ENCODE peak calls at places on chromosomes 2 and 18, in seven cellular contexts. T, C, S, B, D, L and J are unnamed samples.
A peak's percentile ranks its signal among the peaks of the same experiment; 100 is the strongest.

GRCh38 chr2:68506170-68506569 is 38.8 kb downstream of the APLF start:
- DNase-seq in C (no peak), L (no peak), T (no peak), S (no peak), D (no peak), B (no peak), J (no peak)

GRCh38 chr2:23375448-23375847 is 9.5 kb upstream of the KLHL29 start:
- DNase-seq in D (no peak), T (peak; percentile 49), L (peak; percentile 55), S (peak; percentile 76), C (no peak), B (peak; percentile 65), J (no peak)

GRCh38 chr18:38940863-38941531 is 1375.4 kb upstream of the CELF4 start:
- DNase-seq in B (peak; percentile 28), S (peak; percentile 54), D (peak; percentile 57), L (no peak), C (peak; percentile 69), T (peak; percentile 75), J (no peak)

GRCh38 chr2:64462940-64463339 is 9.0 kb downstream of the LGALSL start:
- DNase-seq in C (peak; percentile 47), B (no peak), S (no peak), D (no peak), T (no peak), L (no peak), J (peak; percentile 85)

GRCh38 chr2:198316852-198317395 is 512.5 kb downstream of the PLCL1 start:
- DNase-seq in C (no peak), B (no peak), S (peak; percentile 34), L (no peak), D (no peak), T (no peak), J (no peak)

GRCh38 chr2:239157766-239158165 is 243.1 kb downstream of the HDAC4 start:
- DNase-seq in C (no peak), B (no peak), S (peak; percentile 73), T (peak; percentile 61), L (no peak), D (no peak), J (no peak)

GRCh38 chr2:159753797-159754196 is 41.5 kb downstream of the MARCHF7 start:
- DNase-seq in D (no peak), C (no peak), S (no peak), B (no peak), T (no peak), L (no peak), J (no peak)

GRCh38 chr2:231670892-231671616 is 37.3 kb upstream of the PTMA start:
- DNase-seq in L (peak; percentile 79), C (no peak), D (no peak), S (peak; percentile 67), T (peak; percentile 39), B (peak; percentile 72), J (peak; percentile 82)

GRCh38 chr2:11179899-11180298 is 24.6 kb downstream of the SLC66A3 start:
- DNase-seq in T (no peak), B (no peak), L (no peak), C (no peak), D (no peak), S (no peak), J (no peak)

GRCh38 chr2:236988216-236988615 is 97.5 kb upstream of the COPS8 start:
- DNase-seq in B (no peak), S (no peak), D (no peak), C (no peak), T (no peak), L (no peak), J (no peak)

GRCh38 chr2:20470211-20470610 is 23.3 kb downstream of the RHOB start:
- DNase-seq in C (no peak), D (no peak), L (no peak), S (no peak), B (no peak), T (no peak), J (no peak)

GRCh38 chr2:26347286-26347865 is 787 bp upstream of the ADGRF3 start:
- DNase-seq in L (no peak), S (no peak), C (peak; percentile 34), B (peak; percentile 9), T (no peak), D (peak; percentile 39), J (peak; percentile 55)

GRCh38 chr2:69961496-69961895 is at the start of gene ASPRV1:
- DNase-seq in S (peak; percentile 33), C (no peak), L (no peak), D (no peak), B (no peak), T (no peak), J (no peak)

GRCh38 chr18:686339-687111 is 25.9 kb downstream of the ENOSF1 start:
- DNase-seq in T (no peak), L (no peak), C (no peak), D (no peak), S (peak; percentile 60), B (no peak), J (peak; percentile 46)

GRCh38 chr2:134218928-134219707 is 34.8 kb upstream of the MGAT5 start:
- DNase-seq in C (no peak), B (peak; percentile 88), L (no peak), S (no peak), D (no peak), T (no peak), J (no peak)

GRCh38 chr2:69843993-69844392 is 14.5 kb downstream of the GMCL1 start:
- DNase-seq in C (no peak), B (no peak), D (no peak), S (no peak), T (peak; percentile 68), L (no peak), J (no peak)

GRCh38 chr2:117523267-117523666 is 291.2 kb upstream of the DDX18 start:
- DNase-seq in D (no peak), L (peak; percentile 61), T (peak; percentile 41), B (no peak), S (no peak), C (no peak), J (no peak)

GRCh38 chr2:45849491-45850283 is 198.2 kb downstream of the PRKCE start:
- DNase-seq in B (no peak), S (no peak), L (no peak), T (peak; percentile 46), D (peak; percentile 67), C (peak; percentile 65), J (peak; percentile 79)

GRCh38 chr2:110729106-110729505 is 3.3 kb upstream of the ACOXL start:
- DNase-seq in C (no peak), B (no peak), L (no peak), D (no peak), S (peak; percentile 56), T (no peak), J (no peak)

GRCh38 chr2:127321306-127321705 is 27.4 kb upstream of the ERCC3 start:
- DNase-seq in C (peak; percentile 24), D (no peak), S (no peak), T (peak; percentile 22), L (no peak), B (no peak), J (no peak)

GRCh38 chr2:108534577-108535379 is 508 bp downstream of the LIMS1 start:
- DNase-seq in C (no peak), T (peak; percentile 48), S (peak; percentile 46), D (no peak), L (no peak), B (peak; percentile 57), J (peak; percentile 72)

GRCh38 chr2:73111300-73112025 is 1.3 kb downstream of the RAB11FIP5 start:
- DNase-seq in L (no peak), T (peak; percentile 58), S (peak; percentile 81), D (peak; percentile 40), C (peak; percentile 28), B (no peak), J (peak; percentile 94)

GRCh38 chr18:35999925-36000324 is 27.4 kb downstream of the RMP24 start:
- DNase-seq in L (no peak), T (no peak), B (no peak), C (no peak), D (no peak), S (no peak), J (no peak)

GRCh38 chr2:80364511-80365212 is 60.1 kb upstream of the LRRTM1 start:
- DNase-seq in T (no peak), B (no peak), D (no peak), L (no peak), C (no peak), S (peak; percentile 52), J (no peak)

GRCh38 chr2:27016801-27017325 is 15.9 kb upstream of the TMEM214 start:
- DNase-seq in D (peak; percentile 49), L (peak; percentile 86), B (peak; percentile 71), C (peak; percentile 80), S (peak; percentile 97), T (peak; percentile 81), J (peak; percentile 94)

GRCh38 chr2:15315411-15315810 is 245.7 kb downstream of the NBAS start:
- DNase-seq in L (no peak), S (no peak), B (no peak), D (no peak), T (no peak), C (no peak), J (peak; percentile 78)

DNA sequence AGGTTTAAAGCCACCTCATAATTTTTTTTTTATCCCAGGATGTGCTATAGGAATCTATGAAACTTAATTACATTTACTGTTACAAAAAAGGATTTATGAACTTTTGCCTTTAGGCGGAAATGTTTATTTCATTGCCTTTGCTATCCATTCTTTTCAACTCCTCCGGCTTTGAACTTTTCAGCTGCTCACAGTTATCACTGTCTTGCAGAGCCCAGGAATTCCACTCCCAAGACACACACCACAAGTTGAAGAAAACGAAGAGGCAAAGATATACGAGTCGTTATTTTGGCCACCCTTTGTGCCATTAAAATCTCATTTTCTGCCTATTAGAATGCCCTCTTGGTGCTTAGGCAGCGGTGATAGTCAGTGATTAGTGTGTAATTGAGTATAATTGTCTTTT is 80.0 kb downstream of the PAX3 start:
- DNase-seq in D (no peak), B (no peak), S (no peak), C (no peak), L (no peak), T (no peak), J (no peak)
- H3K4me3 ChIP-seq in D (no peak overlapping the region), B (no peak overlapping the region), S (no peak overlapping the region), C (no peak overlapping the region), L (no peak overlapping the region), T (no peak overlapping the region), J (no peak overlapping the region)

GRCh38 chr2:217798743-217799552 is 203.8 kb downstream of the TNS1 start:
- DNase-seq in T (no peak), L (no peak), D (no peak), B (peak; percentile 34), S (no peak), C (no peak), J (no peak)
- H3K4me2 ChIP-seq in T (no peak overlapping the region), L (no peak overlapping the region), D (no peak overlapping the region), B (no peak overlapping the region), S (no peak overlapping the region), C (no peak overlapping the region), J (no peak overlapping the region)

DNA sequence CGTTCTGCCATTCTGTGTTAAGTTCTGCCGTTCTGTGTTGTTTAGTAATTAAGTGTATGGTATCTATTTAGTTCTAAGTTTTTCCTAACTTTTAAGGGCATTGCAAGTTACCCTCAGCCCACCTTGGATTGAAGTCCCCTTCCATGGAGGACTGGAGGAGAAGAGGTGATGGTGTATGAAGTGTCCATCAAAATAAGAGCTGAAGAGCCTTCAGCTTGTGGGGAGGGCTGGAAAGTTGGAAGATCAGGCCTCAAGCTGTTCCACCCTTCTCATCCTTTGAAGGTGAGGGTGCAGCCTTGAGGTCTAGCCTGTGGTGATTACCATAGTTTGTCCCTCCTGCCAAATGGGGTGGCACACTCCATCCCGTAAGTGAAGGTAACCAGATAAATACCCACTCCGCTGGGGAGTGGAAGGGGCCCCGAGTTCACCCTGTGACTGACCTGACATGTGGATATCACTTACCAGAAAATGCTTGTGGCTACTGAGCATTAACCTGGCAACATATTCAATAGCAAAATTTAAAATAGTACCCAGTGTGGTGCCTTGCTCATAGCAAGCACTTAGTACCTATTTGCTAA is 131.4 kb downstream of the SPTBN1 start:
- DNase-seq in D (no peak), L (no peak), S (no peak), B (no peak), T (no peak), C (no peak), J (no peak)
- H4K20me1 ChIP-seq in D (peaks cover 49% of the 10 kb centered on the region), L (peaks cover 65% of the 10 kb centered on the region), S (peaks cover 76% of the 10 kb centered on the region), B (peaks cover 11% of the 10 kb centered on the region), T (peaks cover 36% of the 10 kb centered on the region), C (no peaks in the 10 kb centered on the region), J (peaks cover 56% of the 10 kb centered on the region)

GRCh38 chr2:43169987-43170732 is 56.2 kb downstream of the ZFP36L2 start:
- DNase-seq in S (peak; percentile 64), D (no peak), B (peak; percentile 80), C (no peak), T (no peak), L (peak; percentile 69), J (peak; percentile 59)
- H3K4me3 ChIP-seq in S (no peak overlapping the region), D (no peak overlapping the region), B (no peak overlapping the region), C (no peak overlapping the region), T (no peak overlapping the region), L (no peak overlapping the region), J (no peak overlapping the region)